ENCODE peak calls at places on chromosomes 12 and 14, in nine cellular contexts. One of them, this sample, is unnamed.

GRCh38 chr12:45122776-45123380 is 72.0 kb upstream of the DBX2 start:
- DNase-seq in NCI-H460: peak
- DNase-seq in DMS153: peak
- DNase-seq in non-pigmented ciliary epithelial cell: peak
- DNase-seq in Jurkat, Clone E6-1: peak
- DNase-seq in thoracic aorta: no peak
- DNase-seq in A549: peak
- DNase-seq in cardiac muscle cell: peak
- DNase-seq in HS-5: peak
- DNase-seq in this sample: no peak

GRCh38 chr12:115730975-115731541 is 546.4 kb downstream of the MED13L start:
- DNase-seq in NCI-H460: no peak
- DNase-seq in DMS153: no peak
- DNase-seq in non-pigmented ciliary epithelial cell: no peak
- DNase-seq in Jurkat, Clone E6-1: no peak
- DNase-seq in thoracic aorta: no peak
- DNase-seq in A549: no peak
- DNase-seq in cardiac muscle cell: no peak
- DNase-seq in HS-5: no peak
- DNase-seq in this sample: no peak

GRCh38 chr14:71753126-71753830 is 179.0 kb upstream of the RGS6 start:
- DNase-seq in NCI-H460: peak
- DNase-seq in DMS153: peak
- DNase-seq in non-pigmented ciliary epithelial cell: peak
- DNase-seq in Jurkat, Clone E6-1: peak
- DNase-seq in thoracic aorta: peak
- DNase-seq in A549: peak
- DNase-seq in cardiac muscle cell: peak
- DNase-seq in HS-5: peak
- DNase-seq in this sample: peak

GRCh38 chr12:126784328-126784921 is 1482.5 kb upstream of the TMEM132C start:
- DNase-seq in NCI-H460: peak
- DNase-seq in DMS153: peak
- DNase-seq in non-pigmented ciliary epithelial cell: peak
- DNase-seq in Jurkat, Clone E6-1: peak
- DNase-seq in thoracic aorta: no peak
- DNase-seq in A549: peak
- DNase-seq in cardiac muscle cell: no peak
- DNase-seq in HS-5: peak
- DNase-seq in this sample: peak

GRCh38 chr14:53412819-53413664 is 259.9 kb upstream of the DDHD1 start:
- DNase-seq in NCI-H460: no peak
- DNase-seq in DMS153: no peak
- DNase-seq in non-pigmented ciliary epithelial cell: no peak
- DNase-seq in Jurkat, Clone E6-1: peak
- DNase-seq in thoracic aorta: no peak
- DNase-seq in A549: peak
- DNase-seq in cardiac muscle cell: peak
- DNase-seq in HS-5: no peak
- DNase-seq in this sample: peak

GRCh38 chr14:21106191-21106505 is 5.3 kb downstream of the TMEM253 start:
- DNase-seq in NCI-H460: peak
- DNase-seq in DMS153: no peak
- DNase-seq in non-pigmented ciliary epithelial cell: no peak
- DNase-seq in Jurkat, Clone E6-1: no peak
- DNase-seq in thoracic aorta: no peak
- DNase-seq in A549: peak
- DNase-seq in cardiac muscle cell: peak
- DNase-seq in HS-5: no peak
- DNase-seq in this sample: no peak

GRCh38 chr12:100959481-100959880 is 164.9 kb downstream of the ANO4 start:
- DNase-seq in NCI-H460: no peak
- DNase-seq in DMS153: no peak
- DNase-seq in non-pigmented ciliary epithelial cell: peak
- DNase-seq in Jurkat, Clone E6-1: no peak
- DNase-seq in thoracic aorta: no peak
- DNase-seq in A549: no peak
- DNase-seq in cardiac muscle cell: peak
- DNase-seq in HS-5: peak
- DNase-seq in this sample: no peak

GRCh38 chr12:13049816-13050215 is 5.6 kb downstream of the FAM234B start:
- DNase-seq in NCI-H460: no peak
- DNase-seq in DMS153: no peak
- DNase-seq in non-pigmented ciliary epithelial cell: no peak
- DNase-seq in Jurkat, Clone E6-1: no peak
- DNase-seq in thoracic aorta: no peak
- DNase-seq in A549: no peak
- DNase-seq in cardiac muscle cell: peak
- DNase-seq in HS-5: no peak
- DNase-seq in this sample: no peak

GRCh38 chr14:51462182-51462581 is 189.5 kb upstream of the FRMD6 start:
- DNase-seq in NCI-H460: no peak
- DNase-seq in DMS153: peak
- DNase-seq in non-pigmented ciliary epithelial cell: no peak
- DNase-seq in Jurkat, Clone E6-1: no peak
- DNase-seq in thoracic aorta: no peak
- DNase-seq in A549: no peak
- DNase-seq in cardiac muscle cell: no peak
- DNase-seq in HS-5: no peak
- DNase-seq in this sample: no peak

GRCh38 chr12:124920353-124920935 is 6.0 kb upstream of the UBC start:
- DNase-seq in NCI-H460: no peak
- DNase-seq in DMS153: no peak
- DNase-seq in non-pigmented ciliary epithelial cell: no peak
- DNase-seq in Jurkat, Clone E6-1: no peak
- DNase-seq in thoracic aorta: no peak
- DNase-seq in A549: no peak
- DNase-seq in cardiac muscle cell: no peak
- DNase-seq in HS-5: no peak
- DNase-seq in this sample: no peak

GRCh38 chr12:2610358-2610757 is 184.4 kb upstream of the FKBP4 start:
- DNase-seq in NCI-H460: no peak
- DNase-seq in DMS153: no peak
- DNase-seq in non-pigmented ciliary epithelial cell: no peak
- DNase-seq in Jurkat, Clone E6-1: no peak
- DNase-seq in thoracic aorta: no peak
- DNase-seq in A549: no peak
- DNase-seq in cardiac muscle cell: no peak
- DNase-seq in HS-5: no peak
- DNase-seq in this sample: no peak

GRCh38 chr12:67827820-67828383 is 161.3 kb upstream of the IFNG-AS1 start:
- DNase-seq in NCI-H460: peak
- DNase-seq in DMS153: no peak
- DNase-seq in non-pigmented ciliary epithelial cell: peak
- DNase-seq in Jurkat, Clone E6-1: no peak
- DNase-seq in thoracic aorta: peak
- DNase-seq in A549: peak
- DNase-seq in cardiac muscle cell: peak
- DNase-seq in HS-5: peak
- DNase-seq in this sample: no peak

GRCh38 chr12:127306604-127307215 is 960.3 kb upstream of the TMEM132C start:
- DNase-seq in NCI-H460: no peak
- DNase-seq in DMS153: no peak
- DNase-seq in non-pigmented ciliary epithelial cell: no peak
- DNase-seq in Jurkat, Clone E6-1: no peak
- DNase-seq in thoracic aorta: no peak
- DNase-seq in A549: no peak
- DNase-seq in cardiac muscle cell: no peak
- DNase-seq in HS-5: peak
- DNase-seq in this sample: no peak

GRCh38 chr14:74501135-74501614 is 7.6 kb downstream of the ISCA2 start:
- DNase-seq in NCI-H460: peak
- DNase-seq in DMS153: peak
- DNase-seq in non-pigmented ciliary epithelial cell: no peak
- DNase-seq in Jurkat, Clone E6-1: no peak
- DNase-seq in thoracic aorta: no peak
- DNase-seq in A549: peak
- DNase-seq in cardiac muscle cell: peak
- DNase-seq in HS-5: no peak
- DNase-seq in this sample: no peak

GRCh38 chr12:88781909-88782308 is 201.6 kb upstream of the KITLG start:
- DNase-seq in NCI-H460: no peak
- DNase-seq in DMS153: no peak
- DNase-seq in non-pigmented ciliary epithelial cell: no peak
- DNase-seq in Jurkat, Clone E6-1: no peak
- DNase-seq in thoracic aorta: no peak
- DNase-seq in A549: no peak
- DNase-seq in cardiac muscle cell: no peak
- DNase-seq in HS-5: no peak
- DNase-seq in this sample: no peak

GRCh38 chr12:911191-911826 is 38.2 kb downstream of the RAD52 start:
- DNase-seq in NCI-H460: no peak
- DNase-seq in DMS153: no peak
- DNase-seq in non-pigmented ciliary epithelial cell: no peak
- DNase-seq in Jurkat, Clone E6-1: no peak
- DNase-seq in thoracic aorta: no peak
- DNase-seq in A549: no peak
- DNase-seq in cardiac muscle cell: peak
- DNase-seq in HS-5: no peak
- DNase-seq in this sample: no peak

GRCh38 chr12:72093930-72094329 is 155.3 kb downstream of the TPH2 start:
- DNase-seq in NCI-H460: no peak
- DNase-seq in DMS153: no peak
- DNase-seq in non-pigmented ciliary epithelial cell: no peak
- DNase-seq in Jurkat, Clone E6-1: no peak
- DNase-seq in thoracic aorta: no peak
- DNase-seq in A549: no peak
- DNase-seq in cardiac muscle cell: no peak
- DNase-seq in HS-5: no peak
- DNase-seq in this sample: no peak

GRCh38 chr14:56514663-56515371 is 64.8 kb upstream of the TMEM260 start:
- DNase-seq in NCI-H460: no peak
- DNase-seq in DMS153: no peak
- DNase-seq in non-pigmented ciliary epithelial cell: no peak
- DNase-seq in Jurkat, Clone E6-1: no peak
- DNase-seq in thoracic aorta: no peak
- DNase-seq in A549: peak
- DNase-seq in cardiac muscle cell: peak
- DNase-seq in HS-5: peak
- DNase-seq in this sample: no peak

GRCh38 chr12:38664661-38665269 is 240.6 kb downstream of the CPNE8 start:
- DNase-seq in NCI-H460: peak
- DNase-seq in DMS153: no peak
- DNase-seq in non-pigmented ciliary epithelial cell: no peak
- DNase-seq in Jurkat, Clone E6-1: no peak
- DNase-seq in thoracic aorta: no peak
- DNase-seq in A549: peak
- DNase-seq in cardiac muscle cell: peak
- DNase-seq in HS-5: no peak
- DNase-seq in this sample: no peak

GRCh38 chr12:685388-685787 is 22.1 kb upstream of the NINJ2 start:
- DNase-seq in NCI-H460: no peak
- DNase-seq in DMS153: peak
- DNase-seq in non-pigmented ciliary epithelial cell: peak
- DNase-seq in Jurkat, Clone E6-1: peak
- DNase-seq in thoracic aorta: no peak
- DNase-seq in A549: peak
- DNase-seq in cardiac muscle cell: peak
- DNase-seq in HS-5: no peak
- DNase-seq in this sample: peak

GRCh38 chr14:105861985-105862465 is 335.6 kb downstream of the TMEM121 start:
- DNase-seq in NCI-H460: no peak
- DNase-seq in DMS153: no peak
- DNase-seq in non-pigmented ciliary epithelial cell: no peak
- DNase-seq in Jurkat, Clone E6-1: peak
- DNase-seq in thoracic aorta: no peak
- DNase-seq in A549: no peak
- DNase-seq in cardiac muscle cell: no peak
- DNase-seq in HS-5: no peak
- DNase-seq in this sample: peak

GRCh38 chr12:116276433-116277216 is 868 bp downstream of the MED13L start:
- DNase-seq in NCI-H460: peak
- DNase-seq in DMS153: peak
- DNase-seq in non-pigmented ciliary epithelial cell: no peak
- DNase-seq in Jurkat, Clone E6-1: peak
- DNase-seq in thoracic aorta: peak
- DNase-seq in A549: peak
- DNase-seq in cardiac muscle cell: peak
- DNase-seq in HS-5: peak
- DNase-seq in this sample: peak

GRCh38 chr12:29316772-29317171 is 64.2 kb downstream of the ERGIC2 start:
- DNase-seq in NCI-H460: no peak
- DNase-seq in DMS153: no peak
- DNase-seq in non-pigmented ciliary epithelial cell: peak
- DNase-seq in Jurkat, Clone E6-1: no peak
- DNase-seq in thoracic aorta: no peak
- DNase-seq in A549: no peak
- DNase-seq in cardiac muscle cell: peak
- DNase-seq in HS-5: no peak
- DNase-seq in this sample: no peak